ENCODE peak calls at places on chromosomes 6 and 20, in six cellular contexts. One of them, this sample, is unnamed.

GRCh38 chr6:51299649-51300380 is 481.1 kb downstream of the TFAP2B start:
- ATAC-seq in stimulated activated naive B cell treated with anti-CD40 and anti-IgM and Interleukin-4, amounts not matched to agents 10 μg/mL and 1 μg/mL and 100 μg/mL, for 72 hours: no peak
- ATAC-seq in activated T-cell treated with anti-CD3 and anti-CD28 coated beads, Interleukin-2, amount 50 U/mL, for 72 hours: no peak
- ATAC-seq in esophagus mucosa: peak
- ATAC-seq in activated naive CD8-positive, alpha-beta T cell treated with anti-CD3 and anti-CD28 coated beads, Interleukin-2, amount 10 ng/mL, durations not matched to agents 7 days and 5 days: no peak
- ATAC-seq in omental fat pad: no peak
- ATAC-seq in this sample: no peak

GRCh38 chr20:63881451-63882226 is 13.3 kb upstream of the DNAJC5 start:
- ATAC-seq in stimulated activated naive B cell treated with anti-CD40 and anti-IgM and Interleukin-4, amounts not matched to agents 10 μg/mL and 1 μg/mL and 100 μg/mL, for 72 hours: no peak
- ATAC-seq in activated T-cell treated with anti-CD3 and anti-CD28 coated beads, Interleukin-2, amount 50 U/mL, for 72 hours: no peak
- ATAC-seq in esophagus mucosa: no peak
- ATAC-seq in activated naive CD8-positive, alpha-beta T cell treated with anti-CD3 and anti-CD28 coated beads, Interleukin-2, amount 10 ng/mL, durations not matched to agents 7 days and 5 days: no peak
- ATAC-seq in omental fat pad: no peak
- ATAC-seq in this sample: no peak

GRCh38 chr20:39268566-39268965 is 306.4 kb downstream of the DHX35 start:
- ATAC-seq in stimulated activated naive B cell treated with anti-CD40 and anti-IgM and Interleukin-4, amounts not matched to agents 10 μg/mL and 1 μg/mL and 100 μg/mL, for 72 hours: no peak
- ATAC-seq in activated T-cell treated with anti-CD3 and anti-CD28 coated beads, Interleukin-2, amount 50 U/mL, for 72 hours: no peak
- ATAC-seq in esophagus mucosa: no peak
- ATAC-seq in activated naive CD8-positive, alpha-beta T cell treated with anti-CD3 and anti-CD28 coated beads, Interleukin-2, amount 10 ng/mL, durations not matched to agents 7 days and 5 days: no peak
- ATAC-seq in omental fat pad: no peak
- ATAC-seq in this sample: no peak

GRCh38 chr6:35496036-35496850 is 636 bp downstream of the TEAD3 start:
- ATAC-seq in stimulated activated naive B cell treated with anti-CD40 and anti-IgM and Interleukin-4, amounts not matched to agents 10 μg/mL and 1 μg/mL and 100 μg/mL, for 72 hours: no peak
- ATAC-seq in activated T-cell treated with anti-CD3 and anti-CD28 coated beads, Interleukin-2, amount 50 U/mL, for 72 hours: peak
- ATAC-seq in esophagus mucosa: peak
- ATAC-seq in activated naive CD8-positive, alpha-beta T cell treated with anti-CD3 and anti-CD28 coated beads, Interleukin-2, amount 10 ng/mL, durations not matched to agents 7 days and 5 days: no peak
- ATAC-seq in omental fat pad: peak
- ATAC-seq in this sample: peak

GRCh38 chr6:163814494-163815364 is 400.2 kb downstream of the QKI start:
- ATAC-seq in stimulated activated naive B cell treated with anti-CD40 and anti-IgM and Interleukin-4, amounts not matched to agents 10 μg/mL and 1 μg/mL and 100 μg/mL, for 72 hours: peak
- ATAC-seq in activated T-cell treated with anti-CD3 and anti-CD28 coated beads, Interleukin-2, amount 50 U/mL, for 72 hours: no peak
- ATAC-seq in esophagus mucosa: no peak
- ATAC-seq in activated naive CD8-positive, alpha-beta T cell treated with anti-CD3 and anti-CD28 coated beads, Interleukin-2, amount 10 ng/mL, durations not matched to agents 7 days and 5 days: no peak
- ATAC-seq in omental fat pad: peak
- ATAC-seq in this sample: peak

GRCh38 chr6:105771313-105771970 is 314.7 kb upstream of the PRDM1 start:
- ATAC-seq in stimulated activated naive B cell treated with anti-CD40 and anti-IgM and Interleukin-4, amounts not matched to agents 10 μg/mL and 1 μg/mL and 100 μg/mL, for 72 hours: no peak
- ATAC-seq in activated T-cell treated with anti-CD3 and anti-CD28 coated beads, Interleukin-2, amount 50 U/mL, for 72 hours: no peak
- ATAC-seq in esophagus mucosa: no peak
- ATAC-seq in activated naive CD8-positive, alpha-beta T cell treated with anti-CD3 and anti-CD28 coated beads, Interleukin-2, amount 10 ng/mL, durations not matched to agents 7 days and 5 days: no peak
- ATAC-seq in omental fat pad: no peak
- ATAC-seq in this sample: peak

GRCh38 chr20:44438782-44439181 is 36.9 kb upstream of the TTPAL start:
- ATAC-seq in stimulated activated naive B cell treated with anti-CD40 and anti-IgM and Interleukin-4, amounts not matched to agents 10 μg/mL and 1 μg/mL and 100 μg/mL, for 72 hours: no peak
- ATAC-seq in activated T-cell treated with anti-CD3 and anti-CD28 coated beads, Interleukin-2, amount 50 U/mL, for 72 hours: no peak
- ATAC-seq in esophagus mucosa: no peak
- ATAC-seq in activated naive CD8-positive, alpha-beta T cell treated with anti-CD3 and anti-CD28 coated beads, Interleukin-2, amount 10 ng/mL, durations not matched to agents 7 days and 5 days: no peak
- ATAC-seq in omental fat pad: no peak
- ATAC-seq in this sample: no peak

GRCh38 chr6:37985355-37985754 is 165.8 kb downstream of the ZFAND3 start:
- ATAC-seq in stimulated activated naive B cell treated with anti-CD40 and anti-IgM and Interleukin-4, amounts not matched to agents 10 μg/mL and 1 μg/mL and 100 μg/mL, for 72 hours: no peak
- ATAC-seq in activated T-cell treated with anti-CD3 and anti-CD28 coated beads, Interleukin-2, amount 50 U/mL, for 72 hours: peak
- ATAC-seq in esophagus mucosa: no peak
- ATAC-seq in activated naive CD8-positive, alpha-beta T cell treated with anti-CD3 and anti-CD28 coated beads, Interleukin-2, amount 10 ng/mL, durations not matched to agents 7 days and 5 days: no peak
- ATAC-seq in omental fat pad: no peak
- ATAC-seq in this sample: no peak

GRCh38 chr6:122495612-122496011 is 24.0 kb upstream of the SERINC1 start:
- ATAC-seq in stimulated activated naive B cell treated with anti-CD40 and anti-IgM and Interleukin-4, amounts not matched to agents 10 μg/mL and 1 μg/mL and 100 μg/mL, for 72 hours: peak
- ATAC-seq in activated T-cell treated with anti-CD3 and anti-CD28 coated beads, Interleukin-2, amount 50 U/mL, for 72 hours: peak
- ATAC-seq in esophagus mucosa: no peak
- ATAC-seq in activated naive CD8-positive, alpha-beta T cell treated with anti-CD3 and anti-CD28 coated beads, Interleukin-2, amount 10 ng/mL, durations not matched to agents 7 days and 5 days: peak
- ATAC-seq in omental fat pad: no peak
- ATAC-seq in this sample: no peak

GRCh38 chr6:79888587-79888986 is 58.8 kb downstream of the ELOVL4 start:
- ATAC-seq in stimulated activated naive B cell treated with anti-CD40 and anti-IgM and Interleukin-4, amounts not matched to agents 10 μg/mL and 1 μg/mL and 100 μg/mL, for 72 hours: no peak
- ATAC-seq in activated T-cell treated with anti-CD3 and anti-CD28 coated beads, Interleukin-2, amount 50 U/mL, for 72 hours: no peak
- ATAC-seq in esophagus mucosa: no peak
- ATAC-seq in activated naive CD8-positive, alpha-beta T cell treated with anti-CD3 and anti-CD28 coated beads, Interleukin-2, amount 10 ng/mL, durations not matched to agents 7 days and 5 days: no peak
- ATAC-seq in omental fat pad: no peak
- ATAC-seq in this sample: no peak

GRCh38 chr6:123838612-123839279 is 35.1 kb downstream of the NKAIN2 start:
- ATAC-seq in stimulated activated naive B cell treated with anti-CD40 and anti-IgM and Interleukin-4, amounts not matched to agents 10 μg/mL and 1 μg/mL and 100 μg/mL, for 72 hours: no peak
- ATAC-seq in activated T-cell treated with anti-CD3 and anti-CD28 coated beads, Interleukin-2, amount 50 U/mL, for 72 hours: no peak
- ATAC-seq in esophagus mucosa: no peak
- ATAC-seq in activated naive CD8-positive, alpha-beta T cell treated with anti-CD3 and anti-CD28 coated beads, Interleukin-2, amount 10 ng/mL, durations not matched to agents 7 days and 5 days: no peak
- ATAC-seq in omental fat pad: no peak
- ATAC-seq in this sample: no peak

GRCh38 chr20:38835792-38836191 is 30.3 kb downstream of the PPP1R16B start:
- ATAC-seq in stimulated activated naive B cell treated with anti-CD40 and anti-IgM and Interleukin-4, amounts not matched to agents 10 μg/mL and 1 μg/mL and 100 μg/mL, for 72 hours: no peak
- ATAC-seq in activated T-cell treated with anti-CD3 and anti-CD28 coated beads, Interleukin-2, amount 50 U/mL, for 72 hours: no peak
- ATAC-seq in esophagus mucosa: peak
- ATAC-seq in activated naive CD8-positive, alpha-beta T cell treated with anti-CD3 and anti-CD28 coated beads, Interleukin-2, amount 10 ng/mL, durations not matched to agents 7 days and 5 days: no peak
- ATAC-seq in omental fat pad: no peak
- ATAC-seq in this sample: no peak

GRCh38 chr20:34985439-34986310 is 30.0 kb downstream of the MYH7B start:
- ATAC-seq in stimulated activated naive B cell treated with anti-CD40 and anti-IgM and Interleukin-4, amounts not matched to agents 10 μg/mL and 1 μg/mL and 100 μg/mL, for 72 hours: no peak
- ATAC-seq in activated T-cell treated with anti-CD3 and anti-CD28 coated beads, Interleukin-2, amount 50 U/mL, for 72 hours: no peak
- ATAC-seq in esophagus mucosa: no peak
- ATAC-seq in activated naive CD8-positive, alpha-beta T cell treated with anti-CD3 and anti-CD28 coated beads, Interleukin-2, amount 10 ng/mL, durations not matched to agents 7 days and 5 days: no peak
- ATAC-seq in omental fat pad: no peak
- ATAC-seq in this sample: no peak

GRCh38 chr6:146290589-146290901 is 253.1 kb upstream of the RAB32 start:
- ATAC-seq in stimulated activated naive B cell treated with anti-CD40 and anti-IgM and Interleukin-4, amounts not matched to agents 10 μg/mL and 1 μg/mL and 100 μg/mL, for 72 hours: no peak
- ATAC-seq in activated T-cell treated with anti-CD3 and anti-CD28 coated beads, Interleukin-2, amount 50 U/mL, for 72 hours: no peak
- ATAC-seq in esophagus mucosa: no peak
- ATAC-seq in activated naive CD8-positive, alpha-beta T cell treated with anti-CD3 and anti-CD28 coated beads, Interleukin-2, amount 10 ng/mL, durations not matched to agents 7 days and 5 days: no peak
- ATAC-seq in omental fat pad: no peak
- ATAC-seq in this sample: no peak